ENCODE peak calls at places on chromosomes 12 and 14, in six cellular contexts. One of them, this sample, is unnamed.
A peak's percentile ranks its signal among the peaks of the same experiment; 100 is the strongest.

GRCh38 chr12:21942377-21942703 is 1.1 kb upstream of the ABCC9 start:
- ATAC-seq in A549: no peak
- ATAC-seq in activated naive CD8-positive, alpha-beta T cell treated with anti-CD3 and anti-CD28 coated beads, Interleukin-2, amount 10 ng/mL, durations not matched to agents 7 days and 5 days: no peak
- ATAC-seq in heart right ventricle: peak; percentile 55
- ATAC-seq in stimulated activated naive CD8-positive, alpha-beta T cell treated with anti-CD3 and anti-CD28 coated beads, Interleukin-15, amount 100 ng/mL, for 72 hours: peak; percentile 9
- ATAC-seq in sciatic nerve: peak; percentile 38
- ATAC-seq in this sample: no peak

GRCh38 chr12:77940011-77940423 is 109.3 kb downstream of the NAV3 start:
- ATAC-seq in A549: peak; percentile 90
- ATAC-seq in activated naive CD8-positive, alpha-beta T cell treated with anti-CD3 and anti-CD28 coated beads, Interleukin-2, amount 10 ng/mL, durations not matched to agents 7 days and 5 days: no peak
- ATAC-seq in heart right ventricle: no peak
- ATAC-seq in stimulated activated naive CD8-positive, alpha-beta T cell treated with anti-CD3 and anti-CD28 coated beads, Interleukin-15, amount 100 ng/mL, for 72 hours: no peak
- ATAC-seq in sciatic nerve: no peak
- ATAC-seq in this sample: peak; percentile 57

GRCh38 chr12:84978921-84979320 is 57.2 kb downstream of the TSPAN19 start:
- ATAC-seq in A549: no peak
- ATAC-seq in activated naive CD8-positive, alpha-beta T cell treated with anti-CD3 and anti-CD28 coated beads, Interleukin-2, amount 10 ng/mL, durations not matched to agents 7 days and 5 days: no peak
- ATAC-seq in heart right ventricle: no peak
- ATAC-seq in stimulated activated naive CD8-positive, alpha-beta T cell treated with anti-CD3 and anti-CD28 coated beads, Interleukin-15, amount 100 ng/mL, for 72 hours: no peak
- ATAC-seq in sciatic nerve: no peak
- ATAC-seq in this sample: no peak

GRCh38 chr12:116432321-116432750 is 126.8 kb upstream of the MAP1LC3B2 start:
- ATAC-seq in A549: no peak
- ATAC-seq in activated naive CD8-positive, alpha-beta T cell treated with anti-CD3 and anti-CD28 coated beads, Interleukin-2, amount 10 ng/mL, durations not matched to agents 7 days and 5 days: no peak
- ATAC-seq in heart right ventricle: no peak
- ATAC-seq in stimulated activated naive CD8-positive, alpha-beta T cell treated with anti-CD3 and anti-CD28 coated beads, Interleukin-15, amount 100 ng/mL, for 72 hours: no peak
- ATAC-seq in sciatic nerve: no peak
- ATAC-seq in this sample: no peak

GRCh38 chr14:22811752-22812151 is 3.5 kb downstream of the SLC7A7 start:
- ATAC-seq in A549: no peak
- ATAC-seq in activated naive CD8-positive, alpha-beta T cell treated with anti-CD3 and anti-CD28 coated beads, Interleukin-2, amount 10 ng/mL, durations not matched to agents 7 days and 5 days: no peak
- ATAC-seq in heart right ventricle: no peak
- ATAC-seq in stimulated activated naive CD8-positive, alpha-beta T cell treated with anti-CD3 and anti-CD28 coated beads, Interleukin-15, amount 100 ng/mL, for 72 hours: no peak
- ATAC-seq in sciatic nerve: no peak
- ATAC-seq in this sample: no peak

GRCh38 chr12:64999157-64999425 is 122.0 kb downstream of the WIF1 start:
- ATAC-seq in A549: no peak
- ATAC-seq in activated naive CD8-positive, alpha-beta T cell treated with anti-CD3 and anti-CD28 coated beads, Interleukin-2, amount 10 ng/mL, durations not matched to agents 7 days and 5 days: no peak
- ATAC-seq in heart right ventricle: no peak
- ATAC-seq in stimulated activated naive CD8-positive, alpha-beta T cell treated with anti-CD3 and anti-CD28 coated beads, Interleukin-15, amount 100 ng/mL, for 72 hours: no peak
- ATAC-seq in sciatic nerve: no peak
- ATAC-seq in this sample: no peak

GRCh38 chr14:72521045-72521444 is 372.9 kb downstream of the DPF3 start:
- ATAC-seq in A549: no peak
- ATAC-seq in activated naive CD8-positive, alpha-beta T cell treated with anti-CD3 and anti-CD28 coated beads, Interleukin-2, amount 10 ng/mL, durations not matched to agents 7 days and 5 days: no peak
- ATAC-seq in heart right ventricle: no peak
- ATAC-seq in stimulated activated naive CD8-positive, alpha-beta T cell treated with anti-CD3 and anti-CD28 coated beads, Interleukin-15, amount 100 ng/mL, for 72 hours: peak; percentile 76
- ATAC-seq in sciatic nerve: no peak
- ATAC-seq in this sample: no peak

GRCh38 chr12:121911824-121912585 is 6.4 kb upstream of the CFAP251 start:
- ATAC-seq in A549: no peak
- ATAC-seq in activated naive CD8-positive, alpha-beta T cell treated with anti-CD3 and anti-CD28 coated beads, Interleukin-2, amount 10 ng/mL, durations not matched to agents 7 days and 5 days: peak; percentile 19
- ATAC-seq in heart right ventricle: no peak
- ATAC-seq in stimulated activated naive CD8-positive, alpha-beta T cell treated with anti-CD3 and anti-CD28 coated beads, Interleukin-15, amount 100 ng/mL, for 72 hours: peak; percentile 90
- ATAC-seq in sciatic nerve: no peak
- ATAC-seq in this sample: no peak

GRCh38 chr14:32075636-32076277 is 1.3 kb upstream of the ARHGAP5 start:
- ATAC-seq in A549: peak; percentile 58
- ATAC-seq in activated naive CD8-positive, alpha-beta T cell treated with anti-CD3 and anti-CD28 coated beads, Interleukin-2, amount 10 ng/mL, durations not matched to agents 7 days and 5 days: peak; percentile 25
- ATAC-seq in heart right ventricle: peak; percentile 47
- ATAC-seq in stimulated activated naive CD8-positive, alpha-beta T cell treated with anti-CD3 and anti-CD28 coated beads, Interleukin-15, amount 100 ng/mL, for 72 hours: peak; percentile 47
- ATAC-seq in sciatic nerve: peak; percentile 53
- ATAC-seq in this sample: peak; percentile 22

This sample was measured in gastroesophageal sphincter.